ENCODE peak calls at places on chromosomes 6 and 20, in four cellular contexts. Q is colonic mucosa, O is psoas muscle, T is A673. E is an unnamed sample.
A peak's percentile ranks its signal among the peaks of the same experiment; 100 is the strongest.

GRCh38 chr20:44616604-44616964 is 34.2 kb downstream of the PKIG start:
- DNase-seq in Q (peak; percentile 53), O (peak; percentile 64), T (peak; percentile 72), E (no peak)

GRCh38 chr6:81491486-81492101 is 260.9 kb downstream of the TENT5A start:
- DNase-seq in Q (no peak), O (no peak), T (no peak), E (no peak)

GRCh38 chr20:45833883-45834796 is 541 bp downstream of the SNX21 start:
- DNase-seq in Q (peak; percentile 75), O (peak; percentile 75), T (peak; percentile 65), E (peak; percentile 84)

GRCh38 chr6:149901444-149902140 is 3.7 kb upstream of the RAET1E start:
- DNase-seq in Q (no peak), O (no peak), T (no peak), E (no peak)

GRCh38 chr6:22236626-22237414 is 60.0 kb downstream of the PRL start:
- DNase-seq in Q (no peak), O (peak; percentile 21), T (no peak), E (no peak)

GRCh38 chr6:106757722-106758467 is 128.5 kb downstream of the QRSL1 start:
- DNase-seq in Q (no peak), O (no peak), T (no peak), E (no peak)

GRCh38 chr20:3231116-3231515 is 7.9 kb downstream of the SLC4A11 start:
- DNase-seq in Q (no peak), O (no peak), T (no peak), E (no peak)

GRCh38 chr6:13116155-13116554 is 212.2 kb downstream of the TBC1D7 start:
- DNase-seq in Q (no peak), O (no peak), T (no peak), E (no peak)

GRCh38 chr6:13526718-13527668 is 39.6 kb upstream of the GFOD1 start:
- DNase-seq in Q (peak; percentile 48), O (peak; percentile 44), T (peak; percentile 47), E (no peak)

GRCh38 chr6:5457036-5457435 is 195.7 kb downstream of the FARS2 start:
- DNase-seq in Q (no peak), O (peak; percentile 57), T (no peak), E (no peak)

GRCh38 chr20:59645316-59645715 is 41.0 kb downstream of the PHACTR3 start:
- DNase-seq in Q (peak; percentile 2), O (no peak), T (no peak), E (no peak)

GRCh38 chr6:22664968-22665367 is 95.6 kb downstream of the HDGFL1 start:
- DNase-seq in Q (no peak), O (no peak), T (no peak), E (no peak)

GRCh38 chr6:144710207-144710606 is 425.1 kb downstream of the UTRN start:
- DNase-seq in Q (no peak), O (no peak), T (peak; percentile 12), E (no peak)

DNA sequence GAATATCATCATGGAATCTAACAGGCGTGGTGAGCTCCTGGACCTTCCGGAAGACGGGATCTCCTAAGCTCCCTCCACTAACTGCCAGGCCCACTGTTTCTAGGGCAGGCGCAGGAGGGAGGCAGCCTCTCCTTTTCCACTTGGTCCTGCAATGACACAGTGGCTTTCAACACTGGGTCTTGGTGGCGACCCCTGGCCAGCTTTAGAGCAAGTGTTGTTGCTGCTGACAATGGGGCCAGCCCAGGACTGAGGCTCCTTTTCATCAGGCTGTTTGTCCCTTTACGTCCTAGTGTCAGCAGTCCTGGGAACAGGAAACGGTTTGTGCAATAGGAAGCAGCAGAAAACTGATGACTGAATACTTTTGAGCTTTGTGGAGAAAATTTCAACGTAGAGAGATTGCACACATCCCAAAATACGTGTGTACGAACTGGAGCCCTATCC is 9.7 kb upstream of the QKI start:
- DNase-seq in Q (no peak), O (peak; percentile 37), T (no peak), E (no peak)
- TF ChIP-seq CTCF in Q (no peak), O (no peak), T (no peak), E (no peak)

DNA sequence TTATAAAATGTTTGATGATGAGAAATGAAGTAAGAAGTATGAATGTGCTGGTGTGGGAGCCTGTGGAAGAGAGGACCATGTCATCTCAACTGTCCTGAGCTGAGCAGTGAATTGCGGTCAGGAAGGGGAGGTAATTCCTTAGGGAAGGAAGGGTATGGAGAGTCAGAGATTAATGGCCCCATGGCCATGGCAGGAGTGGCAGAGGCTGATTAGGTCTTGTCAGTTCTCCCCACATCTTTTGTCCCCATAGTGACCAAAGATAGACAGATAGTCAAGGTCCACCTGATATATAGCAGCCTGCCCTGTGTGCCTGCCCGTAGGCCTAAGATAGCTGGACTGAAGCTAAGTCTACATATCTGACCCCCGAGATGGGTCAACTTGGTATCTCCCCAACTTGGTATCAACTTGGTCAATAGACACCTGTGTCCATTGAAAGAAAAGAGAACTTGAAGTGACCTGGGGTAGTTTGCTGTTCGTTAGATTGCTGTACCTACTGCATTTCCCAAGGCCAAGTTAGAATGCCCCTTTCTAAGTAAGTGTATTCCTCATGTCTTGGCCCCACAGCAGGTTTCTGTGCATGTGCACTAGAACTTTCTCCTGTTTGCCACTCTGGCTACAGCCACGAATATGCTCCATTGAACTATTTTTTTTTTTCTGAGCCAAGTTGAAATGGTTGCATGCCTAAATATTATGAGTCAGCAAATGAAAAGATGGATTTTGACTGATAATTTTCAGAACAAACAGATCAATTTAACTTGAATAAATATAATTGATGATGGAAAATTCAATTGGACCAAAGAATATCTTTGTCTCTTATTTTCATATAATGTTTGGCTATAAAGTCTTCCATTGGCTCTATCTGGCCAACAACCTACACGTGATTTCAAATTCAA is 143.4 kb downstream of the ISM1 start:
- DNase-seq in Q (no peak), O (no peak), T (no peak), E (no peak)
- H3K4me1 ChIP-seq in Q (no peaks in the 10 kb centered on the region), O (no peaks in the 10 kb centered on the region), T (no peaks in the 10 kb centered on the region), E (no peaks in the 10 kb centered on the region)

DNA sequence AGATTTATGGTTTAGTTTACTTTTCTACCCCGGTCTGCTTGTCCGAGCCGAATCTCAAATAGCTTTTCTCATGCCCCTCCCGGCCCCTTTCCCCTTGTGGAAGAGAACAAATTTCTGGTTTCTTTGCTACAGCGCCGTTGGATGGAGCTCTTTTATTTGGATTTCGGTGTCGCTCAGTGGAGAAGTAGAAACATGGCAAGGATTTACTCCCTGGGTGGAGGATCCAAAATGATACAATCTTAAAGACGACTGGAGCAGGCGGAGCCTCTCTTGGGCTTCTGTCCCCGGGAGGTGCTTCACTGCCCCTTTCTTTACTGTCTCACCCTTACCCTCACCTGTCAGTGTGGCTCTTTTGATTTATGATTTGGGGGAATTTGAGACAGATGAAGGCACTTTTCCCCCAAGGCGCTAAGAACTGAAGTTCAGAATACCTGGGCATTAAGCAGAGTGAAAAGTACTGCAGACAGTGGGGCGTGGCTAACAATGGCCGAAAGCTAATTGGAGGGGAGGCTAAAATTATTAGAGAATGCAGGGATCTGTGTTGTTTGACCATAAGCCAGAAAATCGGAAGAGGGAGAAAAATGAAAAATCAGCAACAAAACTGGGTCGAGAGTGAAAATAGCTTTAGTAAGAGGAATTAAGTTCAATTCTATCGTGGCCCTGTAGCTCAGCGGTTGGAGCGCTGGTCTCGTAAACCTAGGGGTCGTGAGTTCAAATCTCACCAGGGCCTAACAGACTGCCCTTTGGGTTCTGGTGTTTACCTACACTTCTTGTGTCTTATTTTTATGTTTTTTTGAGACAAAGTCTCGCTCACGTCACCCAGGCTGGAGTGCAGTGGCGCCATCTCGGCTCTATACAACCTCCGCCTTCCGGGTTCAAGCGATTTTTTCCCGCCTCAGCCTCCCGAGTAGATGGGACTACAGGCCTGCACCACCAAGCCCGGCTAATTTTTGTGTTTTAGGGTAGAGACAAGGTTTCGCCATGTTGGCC is 145.1 kb upstream of the ZNF184 start:
- DNase-seq in Q (no peak), O (no peak), T (peak; percentile 70), E (no peak)
- TF ChIP-seq CTCF in Q (no peak), O (no peak), T (peak; percentile 38), E (no peak)

GRCh38 chr6:163710552-163710951 is 296.0 kb downstream of the QKI start:
- DNase-seq in Q (no peak), O (no peak), T (no peak), E (no peak)
- H3K4me1 ChIP-seq in Q (no peaks in the 10 kb centered on the region), O (peaks cover 67% of the 10 kb centered on the region), T (no peaks in the 10 kb centered on the region), E (peaks cover 13% of the 10 kb centered on the region)

GRCh38 chr6:50837589-50838445 is 19.1 kb downstream of the TFAP2B start:
- DNase-seq in Q (no peak), O (no peak), T (no peak), E (no peak)
- TF ChIP-seq CTCF in Q (no peak), O (no peak), T (no peak), E (no peak)

DNA sequence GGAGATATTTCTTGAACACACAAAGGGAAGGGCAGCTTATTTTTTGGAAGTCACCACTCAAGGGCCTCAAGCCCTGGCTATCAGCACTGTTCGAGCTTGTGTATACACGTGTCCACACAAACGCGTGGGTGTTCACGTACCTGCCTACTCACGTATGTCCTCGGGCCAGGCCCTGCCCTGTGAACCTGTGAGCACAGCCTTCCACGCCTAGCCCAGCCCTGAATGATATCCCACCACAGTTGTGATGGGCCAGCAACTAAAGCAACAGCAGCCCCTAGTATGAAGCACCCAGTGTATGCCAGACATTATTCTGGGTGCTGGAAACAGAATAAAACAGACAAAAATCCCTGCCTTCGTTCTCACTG is 2.0 kb downstream of the ACTL10 start:
- DNase-seq in Q (no peak), O (no peak), T (no peak), E (no peak)
- H3K4me1 ChIP-seq in Q (peaks cover 26% of the 10 kb centered on the region), O (peaks cover 38% of the 10 kb centered on the region), T (peaks cover 41% of the 10 kb centered on the region), E (peaks cover 19% of the 10 kb centered on the region)

E was measured in Peyer's patch.